ENCODE peak calls at places on chromosomes 6 and 20, in ten cellular contexts. One of them, this sample, is unnamed.

GRCh38 chr20:53163486-53163885 is 191.3 kb downstream of the TSHZ2 start:
- DNase-seq in nephron progenitor cell: no peak
- DNase-seq in stimulated activated CD8-positive, alpha-beta memory T cell treated with anti-CD3 and anti-CD28 coated beads, Interleukin-4, amount 100 ng/mL, for 48 hours: no peak
- DNase-seq in endothelial cell: no peak
- DNase-seq in effector memory CD8-positive, alpha-beta T cell: no peak
- DNase-seq in neural crest cell: no peak
- DNase-seq in GOT3: peak; percentile 30
- DNase-seq in CD8-positive, alpha-beta memory T cell: no peak
- DNase-seq in HFFc6: no peak
- DNase-seq in Calu3: no peak
- DNase-seq in this sample: no peak

GRCh38 chr20:64159711-64160110 is 4.5 kb upstream of the MYT1 start:
- DNase-seq in nephron progenitor cell: no peak
- DNase-seq in stimulated activated CD8-positive, alpha-beta memory T cell treated with anti-CD3 and anti-CD28 coated beads, Interleukin-4, amount 100 ng/mL, for 48 hours: no peak
- DNase-seq in endothelial cell: no peak
- DNase-seq in effector memory CD8-positive, alpha-beta T cell: no peak
- DNase-seq in neural crest cell: no peak
- DNase-seq in GOT3: no peak
- DNase-seq in CD8-positive, alpha-beta memory T cell: no peak
- DNase-seq in HFFc6: no peak
- DNase-seq in Calu3: no peak
- DNase-seq in this sample: no peak

GRCh38 chr20:54355631-54356280 is 119.6 kb upstream of the DOK5 start:
- DNase-seq in nephron progenitor cell: no peak
- DNase-seq in stimulated activated CD8-positive, alpha-beta memory T cell treated with anti-CD3 and anti-CD28 coated beads, Interleukin-4, amount 100 ng/mL, for 48 hours: no peak
- DNase-seq in endothelial cell: no peak
- DNase-seq in effector memory CD8-positive, alpha-beta T cell: no peak
- DNase-seq in neural crest cell: no peak
- DNase-seq in GOT3: no peak
- DNase-seq in CD8-positive, alpha-beta memory T cell: no peak
- DNase-seq in HFFc6: no peak
- DNase-seq in Calu3: no peak
- DNase-seq in this sample: no peak

GRCh38 chr20:4320284-4320683 is 304.9 kb upstream of the RNF24 start:
- DNase-seq in nephron progenitor cell: no peak
- DNase-seq in stimulated activated CD8-positive, alpha-beta memory T cell treated with anti-CD3 and anti-CD28 coated beads, Interleukin-4, amount 100 ng/mL, for 48 hours: no peak
- DNase-seq in endothelial cell: no peak
- DNase-seq in effector memory CD8-positive, alpha-beta T cell: no peak
- DNase-seq in neural crest cell: no peak
- DNase-seq in GOT3: no peak
- DNase-seq in CD8-positive, alpha-beta memory T cell: no peak
- DNase-seq in HFFc6: no peak
- DNase-seq in Calu3: no peak
- DNase-seq in this sample: no peak

GRCh38 chr20:14337400-14338171 is at the start of gene FLRT3:
- DNase-seq in nephron progenitor cell: peak; percentile 75
- DNase-seq in stimulated activated CD8-positive, alpha-beta memory T cell treated with anti-CD3 and anti-CD28 coated beads, Interleukin-4, amount 100 ng/mL, for 48 hours: no peak
- DNase-seq in endothelial cell: peak; percentile 76
- DNase-seq in effector memory CD8-positive, alpha-beta T cell: no peak
- DNase-seq in neural crest cell: peak; percentile 71
- DNase-seq in GOT3: no peak
- DNase-seq in CD8-positive, alpha-beta memory T cell: no peak
- DNase-seq in HFFc6: peak; percentile 71
- DNase-seq in Calu3: peak; percentile 77
- DNase-seq in this sample: no peak

GRCh38 chr20:10720550-10720949 is 46.8 kb upstream of the JAG1 start:
- DNase-seq in nephron progenitor cell: no peak
- DNase-seq in stimulated activated CD8-positive, alpha-beta memory T cell treated with anti-CD3 and anti-CD28 coated beads, Interleukin-4, amount 100 ng/mL, for 48 hours: no peak
- DNase-seq in endothelial cell: no peak
- DNase-seq in effector memory CD8-positive, alpha-beta T cell: no peak
- DNase-seq in neural crest cell: no peak
- DNase-seq in GOT3: no peak
- DNase-seq in CD8-positive, alpha-beta memory T cell: no peak
- DNase-seq in HFFc6: no peak
- DNase-seq in Calu3: no peak
- DNase-seq in this sample: no peak

GRCh38 chr6:25054469-25054868 is 118.7 kb upstream of the RIPOR2 start:
- DNase-seq in nephron progenitor cell: no peak
- DNase-seq in stimulated activated CD8-positive, alpha-beta memory T cell treated with anti-CD3 and anti-CD28 coated beads, Interleukin-4, amount 100 ng/mL, for 48 hours: no peak
- DNase-seq in endothelial cell: no peak
- DNase-seq in effector memory CD8-positive, alpha-beta T cell: no peak
- DNase-seq in neural crest cell: no peak
- DNase-seq in GOT3: no peak
- DNase-seq in CD8-positive, alpha-beta memory T cell: no peak
- DNase-seq in HFFc6: peak; percentile 80
- DNase-seq in Calu3: no peak
- DNase-seq in this sample: no peak

GRCh38 chr6:167252271-167252670 is 38.8 kb upstream of the UNC93A start:
- DNase-seq in nephron progenitor cell: no peak
- DNase-seq in stimulated activated CD8-positive, alpha-beta memory T cell treated with anti-CD3 and anti-CD28 coated beads, Interleukin-4, amount 100 ng/mL, for 48 hours: no peak
- DNase-seq in endothelial cell: no peak
- DNase-seq in effector memory CD8-positive, alpha-beta T cell: no peak
- DNase-seq in neural crest cell: no peak
- DNase-seq in GOT3: no peak
- DNase-seq in CD8-positive, alpha-beta memory T cell: no peak
- DNase-seq in HFFc6: no peak
- DNase-seq in Calu3: no peak
- DNase-seq in this sample: no peak

GRCh38 chr20:41072099-41072798 is 43.6 kb downstream of the TOP1 start:
- DNase-seq in nephron progenitor cell: no peak
- DNase-seq in stimulated activated CD8-positive, alpha-beta memory T cell treated with anti-CD3 and anti-CD28 coated beads, Interleukin-4, amount 100 ng/mL, for 48 hours: no peak
- DNase-seq in endothelial cell: no peak
- DNase-seq in effector memory CD8-positive, alpha-beta T cell: no peak
- DNase-seq in neural crest cell: no peak
- DNase-seq in GOT3: no peak
- DNase-seq in CD8-positive, alpha-beta memory T cell: no peak
- DNase-seq in HFFc6: peak; percentile 80
- DNase-seq in Calu3: peak; percentile 52
- DNase-seq in this sample: no peak

GRCh38 chr6:81166770-81167169 is 585.7 kb downstream of the TENT5A start:
- DNase-seq in nephron progenitor cell: no peak
- DNase-seq in stimulated activated CD8-positive, alpha-beta memory T cell treated with anti-CD3 and anti-CD28 coated beads, Interleukin-4, amount 100 ng/mL, for 48 hours: no peak
- DNase-seq in endothelial cell: no peak
- DNase-seq in effector memory CD8-positive, alpha-beta T cell: no peak
- DNase-seq in neural crest cell: no peak
- DNase-seq in GOT3: no peak
- DNase-seq in CD8-positive, alpha-beta memory T cell: no peak
- DNase-seq in HFFc6: peak; percentile 8
- DNase-seq in Calu3: no peak
- DNase-seq in this sample: no peak

GRCh38 chr6:31764239-31764638 is 1.8 kb downstream of the SAPCD1 start:
- DNase-seq in nephron progenitor cell: no peak
- DNase-seq in stimulated activated CD8-positive, alpha-beta memory T cell treated with anti-CD3 and anti-CD28 coated beads, Interleukin-4, amount 100 ng/mL, for 48 hours: no peak
- DNase-seq in endothelial cell: no peak
- DNase-seq in effector memory CD8-positive, alpha-beta T cell: no peak
- DNase-seq in neural crest cell: no peak
- DNase-seq in GOT3: no peak
- DNase-seq in CD8-positive, alpha-beta memory T cell: no peak
- DNase-seq in HFFc6: no peak
- DNase-seq in Calu3: no peak
- DNase-seq in this sample: no peak

GRCh38 chr6:35078896-35079295 is 62.2 kb downstream of the TCP11 start:
- DNase-seq in nephron progenitor cell: no peak
- DNase-seq in stimulated activated CD8-positive, alpha-beta memory T cell treated with anti-CD3 and anti-CD28 coated beads, Interleukin-4, amount 100 ng/mL, for 48 hours: no peak
- DNase-seq in endothelial cell: no peak
- DNase-seq in effector memory CD8-positive, alpha-beta T cell: no peak
- DNase-seq in neural crest cell: no peak
- DNase-seq in GOT3: no peak
- DNase-seq in CD8-positive, alpha-beta memory T cell: no peak
- DNase-seq in HFFc6: no peak
- DNase-seq in Calu3: no peak
- DNase-seq in this sample: no peak

GRCh38 chr6:99434702-99435530 is 9.8 kb upstream of the PNISR start:
- DNase-seq in nephron progenitor cell: no peak
- DNase-seq in stimulated activated CD8-positive, alpha-beta memory T cell treated with anti-CD3 and anti-CD28 coated beads, Interleukin-4, amount 100 ng/mL, for 48 hours: no peak
- DNase-seq in endothelial cell: no peak
- DNase-seq in effector memory CD8-positive, alpha-beta T cell: no peak
- DNase-seq in neural crest cell: no peak
- DNase-seq in GOT3: no peak
- DNase-seq in CD8-positive, alpha-beta memory T cell: no peak
- DNase-seq in HFFc6: peak; percentile 33
- DNase-seq in Calu3: no peak
- DNase-seq in this sample: no peak

GRCh38 chr6:127439718-127440117 is 19.5 kb downstream of the KIAA0408 start:
- DNase-seq in nephron progenitor cell: no peak
- DNase-seq in stimulated activated CD8-positive, alpha-beta memory T cell treated with anti-CD3 and anti-CD28 coated beads, Interleukin-4, amount 100 ng/mL, for 48 hours: no peak
- DNase-seq in endothelial cell: no peak
- DNase-seq in effector memory CD8-positive, alpha-beta T cell: no peak
- DNase-seq in neural crest cell: no peak
- DNase-seq in GOT3: no peak
- DNase-seq in CD8-positive, alpha-beta memory T cell: no peak
- DNase-seq in HFFc6: no peak
- DNase-seq in Calu3: no peak
- DNase-seq in this sample: no peak

GRCh38 chr6:106056060-106056737 is 29.9 kb upstream of the PRDM1 start:
- DNase-seq in nephron progenitor cell: no peak
- DNase-seq in stimulated activated CD8-positive, alpha-beta memory T cell treated with anti-CD3 and anti-CD28 coated beads, Interleukin-4, amount 100 ng/mL, for 48 hours: no peak
- DNase-seq in endothelial cell: no peak
- DNase-seq in effector memory CD8-positive, alpha-beta T cell: no peak
- DNase-seq in neural crest cell: no peak
- DNase-seq in GOT3: no peak
- DNase-seq in CD8-positive, alpha-beta memory T cell: peak; percentile 46
- DNase-seq in HFFc6: no peak
- DNase-seq in Calu3: no peak
- DNase-seq in this sample: no peak

GRCh38 chr6:125577263-125577662 is 172.2 kb upstream of the HEY2 start:
- DNase-seq in nephron progenitor cell: no peak
- DNase-seq in stimulated activated CD8-positive, alpha-beta memory T cell treated with anti-CD3 and anti-CD28 coated beads, Interleukin-4, amount 100 ng/mL, for 48 hours: no peak
- DNase-seq in endothelial cell: no peak
- DNase-seq in effector memory CD8-positive, alpha-beta T cell: no peak
- DNase-seq in neural crest cell: no peak
- DNase-seq in GOT3: no peak
- DNase-seq in CD8-positive, alpha-beta memory T cell: no peak
- DNase-seq in HFFc6: no peak
- DNase-seq in Calu3: no peak
- DNase-seq in this sample: no peak

GRCh38 chr6:72922401-72922800 is 300.5 kb downstream of the KCNQ5 start:
- DNase-seq in nephron progenitor cell: no peak
- DNase-seq in stimulated activated CD8-positive, alpha-beta memory T cell treated with anti-CD3 and anti-CD28 coated beads, Interleukin-4, amount 100 ng/mL, for 48 hours: no peak
- DNase-seq in endothelial cell: no peak
- DNase-seq in effector memory CD8-positive, alpha-beta T cell: no peak
- DNase-seq in neural crest cell: no peak
- DNase-seq in GOT3: no peak
- DNase-seq in CD8-positive, alpha-beta memory T cell: no peak
- DNase-seq in HFFc6: peak; percentile 15
- DNase-seq in Calu3: no peak
- DNase-seq in this sample: no peak

GRCh38 chr6:134795696-134796095 is 154.2 kb downstream of the ALDH8A1 start:
- DNase-seq in nephron progenitor cell: no peak
- DNase-seq in stimulated activated CD8-positive, alpha-beta memory T cell treated with anti-CD3 and anti-CD28 coated beads, Interleukin-4, amount 100 ng/mL, for 48 hours: no peak
- DNase-seq in endothelial cell: no peak
- DNase-seq in effector memory CD8-positive, alpha-beta T cell: no peak
- DNase-seq in neural crest cell: no peak
- DNase-seq in GOT3: no peak
- DNase-seq in CD8-positive, alpha-beta memory T cell: no peak
- DNase-seq in HFFc6: no peak
- DNase-seq in Calu3: no peak
- DNase-seq in this sample: no peak

GRCh38 chr6:89640804-89641203 is 2.3 kb upstream of the LYRM2 start:
- DNase-seq in nephron progenitor cell: no peak
- DNase-seq in stimulated activated CD8-positive, alpha-beta memory T cell treated with anti-CD3 and anti-CD28 coated beads, Interleukin-4, amount 100 ng/mL, for 48 hours: no peak
- DNase-seq in endothelial cell: no peak
- DNase-seq in effector memory CD8-positive, alpha-beta T cell: no peak
- DNase-seq in neural crest cell: no peak
- DNase-seq in GOT3: no peak
- DNase-seq in CD8-positive, alpha-beta memory T cell: no peak
- DNase-seq in HFFc6: peak; percentile 84
- DNase-seq in Calu3: no peak
- DNase-seq in this sample: no peak

GRCh38 chr6:154380733-154381132 is 24.1 kb upstream of the IPCEF1 start:
- DNase-seq in nephron progenitor cell: no peak
- DNase-seq in stimulated activated CD8-positive, alpha-beta memory T cell treated with anti-CD3 and anti-CD28 coated beads, Interleukin-4, amount 100 ng/mL, for 48 hours: no peak
- DNase-seq in endothelial cell: no peak
- DNase-seq in effector memory CD8-positive, alpha-beta T cell: no peak
- DNase-seq in neural crest cell: no peak
- DNase-seq in GOT3: no peak
- DNase-seq in CD8-positive, alpha-beta memory T cell: no peak
- DNase-seq in HFFc6: no peak
- DNase-seq in Calu3: no peak
- DNase-seq in this sample: no peak

GRCh38 chr6:106117579-106117978 is 31.4 kb downstream of the PRDM1 start:
- DNase-seq in nephron progenitor cell: no peak
- DNase-seq in stimulated activated CD8-positive, alpha-beta memory T cell treated with anti-CD3 and anti-CD28 coated beads, Interleukin-4, amount 100 ng/mL, for 48 hours: no peak
- DNase-seq in endothelial cell: no peak
- DNase-seq in effector memory CD8-positive, alpha-beta T cell: peak; percentile 71
- DNase-seq in neural crest cell: no peak
- DNase-seq in GOT3: no peak
- DNase-seq in CD8-positive, alpha-beta memory T cell: peak; percentile 80
- DNase-seq in HFFc6: no peak
- DNase-seq in Calu3: no peak
- DNase-seq in this sample: peak; percentile 34

GRCh38 chr20:63831696-63832686 is 927 bp upstream of the ZBTB46 start:
- DNase-seq in nephron progenitor cell: peak; percentile 80
- DNase-seq in stimulated activated CD8-positive, alpha-beta memory T cell treated with anti-CD3 and anti-CD28 coated beads, Interleukin-4, amount 100 ng/mL, for 48 hours: no peak
- DNase-seq in endothelial cell: peak; percentile 65
- DNase-seq in effector memory CD8-positive, alpha-beta T cell: no peak
- DNase-seq in neural crest cell: no peak
- DNase-seq in GOT3: no peak
- DNase-seq in CD8-positive, alpha-beta memory T cell: no peak
- DNase-seq in HFFc6: no peak
- DNase-seq in Calu3: peak; percentile 54
- DNase-seq in this sample: no peak

GRCh38 chr6:25058387-25058786 is 122.6 kb upstream of the RIPOR2 start:
- DNase-seq in nephron progenitor cell: no peak
- DNase-seq in stimulated activated CD8-positive, alpha-beta memory T cell treated with anti-CD3 and anti-CD28 coated beads, Interleukin-4, amount 100 ng/mL, for 48 hours: no peak
- DNase-seq in endothelial cell: no peak
- DNase-seq in effector memory CD8-positive, alpha-beta T cell: no peak
- DNase-seq in neural crest cell: no peak
- DNase-seq in GOT3: no peak
- DNase-seq in CD8-positive, alpha-beta memory T cell: no peak
- DNase-seq in HFFc6: no peak
- DNase-seq in Calu3: no peak
- DNase-seq in this sample: no peak

GRCh38 chr6:96787846-96788580 is 49.3 kb downstream of the GPR63 start:
- DNase-seq in nephron progenitor cell: no peak
- DNase-seq in stimulated activated CD8-positive, alpha-beta memory T cell treated with anti-CD3 and anti-CD28 coated beads, Interleukin-4, amount 100 ng/mL, for 48 hours: no peak
- DNase-seq in endothelial cell: no peak
- DNase-seq in effector memory CD8-positive, alpha-beta T cell: no peak
- DNase-seq in neural crest cell: no peak
- DNase-seq in GOT3: no peak
- DNase-seq in CD8-positive, alpha-beta memory T cell: no peak
- DNase-seq in HFFc6: no peak
- DNase-seq in Calu3: no peak
- DNase-seq in this sample: no peak

GRCh38 chr6:155120034-155120433 is 124.9 kb downstream of the TIAM2 start:
- DNase-seq in nephron progenitor cell: no peak
- DNase-seq in stimulated activated CD8-positive, alpha-beta memory T cell treated with anti-CD3 and anti-CD28 coated beads, Interleukin-4, amount 100 ng/mL, for 48 hours: no peak
- DNase-seq in endothelial cell: no peak
- DNase-seq in effector memory CD8-positive, alpha-beta T cell: no peak
- DNase-seq in neural crest cell: no peak
- DNase-seq in GOT3: no peak
- DNase-seq in CD8-positive, alpha-beta memory T cell: no peak
- DNase-seq in HFFc6: no peak
- DNase-seq in Calu3: no peak
- DNase-seq in this sample: no peak

GRCh38 chr6:84967389-84967788 is 203.0 kb upstream of the TBX18 start:
- DNase-seq in nephron progenitor cell: peak; percentile 34
- DNase-seq in stimulated activated CD8-positive, alpha-beta memory T cell treated with anti-CD3 and anti-CD28 coated beads, Interleukin-4, amount 100 ng/mL, for 48 hours: no peak
- DNase-seq in endothelial cell: peak; percentile 10
- DNase-seq in effector memory CD8-positive, alpha-beta T cell: no peak
- DNase-seq in neural crest cell: peak; percentile 42
- DNase-seq in GOT3: no peak
- DNase-seq in CD8-positive, alpha-beta memory T cell: no peak
- DNase-seq in HFFc6: peak; percentile 35
- DNase-seq in Calu3: peak; percentile 9
- DNase-seq in this sample: no peak

GRCh38 chr20:59820204-59821041 is 113.0 kb downstream of the SYCP2 start:
- DNase-seq in nephron progenitor cell: no peak
- DNase-seq in stimulated activated CD8-positive, alpha-beta memory T cell treated with anti-CD3 and anti-CD28 coated beads, Interleukin-4, amount 100 ng/mL, for 48 hours: peak; percentile 12
- DNase-seq in endothelial cell: no peak
- DNase-seq in effector memory CD8-positive, alpha-beta T cell: no peak
- DNase-seq in neural crest cell: no peak
- DNase-seq in GOT3: no peak
- DNase-seq in CD8-positive, alpha-beta memory T cell: no peak
- DNase-seq in HFFc6: no peak
- DNase-seq in Calu3: no peak
- DNase-seq in this sample: no peak

GRCh38 chr6:155418017-155418749 is 37.5 kb downstream of the NOX3 start:
- DNase-seq in nephron progenitor cell: no peak
- DNase-seq in stimulated activated CD8-positive, alpha-beta memory T cell treated with anti-CD3 and anti-CD28 coated beads, Interleukin-4, amount 100 ng/mL, for 48 hours: peak; percentile 71
- DNase-seq in endothelial cell: no peak
- DNase-seq in effector memory CD8-positive, alpha-beta T cell: peak; percentile 2
- DNase-seq in neural crest cell: no peak
- DNase-seq in GOT3: no peak
- DNase-seq in CD8-positive, alpha-beta memory T cell: peak; percentile 42
- DNase-seq in HFFc6: peak; percentile 9
- DNase-seq in Calu3: no peak
- DNase-seq in this sample: no peak

This sample was measured in activated gamma-delta T cell.